ENCODE peak calls at places on chromosome 11, in seven cellular contexts. One of them, this sample, is unnamed.
A peak's percentile ranks its signal among the peaks of the same experiment; 100 is the strongest.

GRCh38 chr11:134719397-134719796 is 307.4 kb upstream of the B3GAT1 start:
- DNase-seq in epithelial cell of esophagus: no peak
- DNase-seq in AG04450: no peak
- DNase-seq in fibroblast of mammary gland: no peak
- DNase-seq in thoracic aorta: no peak
- DNase-seq in NB4: no peak
- DNase-seq in IMR-90: no peak
- DNase-seq in this sample: no peak

GRCh38 chr11:119484741-119485605 is 62.0 kb upstream of the THY1 start:
- DNase-seq in epithelial cell of esophagus: peak; percentile 16
- DNase-seq in IMR-90: no peak
- DNase-seq in thoracic aorta: no peak
- DNase-seq in AG04450: no peak
- DNase-seq in NB4: peak; percentile 36
- DNase-seq in fibroblast of mammary gland: no peak
- DNase-seq in this sample: no peak

GRCh38 chr11:43779306-43779705 is 98.8 kb downstream of the HSD17B12 start:
- DNase-seq in NB4: no peak
- DNase-seq in thoracic aorta: no peak
- DNase-seq in epithelial cell of esophagus: no peak
- DNase-seq in fibroblast of mammary gland: no peak
- DNase-seq in AG04450: no peak
- DNase-seq in IMR-90: no peak
- DNase-seq in this sample: no peak

GRCh38 chr11:7605544-7605943 is 67.8 kb downstream of the CYB5R2 start:
- DNase-seq in thoracic aorta: no peak
- DNase-seq in IMR-90: peak; percentile 62
- DNase-seq in epithelial cell of esophagus: peak; percentile 69
- DNase-seq in AG04450: no peak
- DNase-seq in NB4: no peak
- DNase-seq in fibroblast of mammary gland: no peak
- DNase-seq in this sample: peak; percentile 47

GRCh38 chr11:64093233-64094039 is 57.7 kb downstream of the FLRT1 start:
- DNase-seq in epithelial cell of esophagus: no peak
- DNase-seq in thoracic aorta: no peak
- DNase-seq in fibroblast of mammary gland: no peak
- DNase-seq in IMR-90: no peak
- DNase-seq in AG04450: no peak
- DNase-seq in NB4: no peak
- DNase-seq in this sample: no peak

GRCh38 chr11:3803726-3804510 is 4.4 kb upstream of the PGAP2 start:
- DNase-seq in epithelial cell of esophagus: peak; percentile 68
- DNase-seq in IMR-90: peak; percentile 75
- DNase-seq in fibroblast of mammary gland: peak; percentile 76
- DNase-seq in AG04450: peak; percentile 11
- DNase-seq in thoracic aorta: no peak
- DNase-seq in NB4: no peak
- DNase-seq in this sample: no peak

GRCh38 chr11:34416088-34416487 is 22.6 kb upstream of the CAT start:
- DNase-seq in AG04450: no peak
- DNase-seq in NB4: no peak
- DNase-seq in fibroblast of mammary gland: no peak
- DNase-seq in thoracic aorta: no peak
- DNase-seq in epithelial cell of esophagus: no peak
- DNase-seq in IMR-90: no peak
- DNase-seq in this sample: no peak

GRCh38 chr11:126474220-126474619 is 118.7 kb downstream of the ST3GAL4 start:
- DNase-seq in thoracic aorta: no peak
- DNase-seq in epithelial cell of esophagus: no peak
- DNase-seq in NB4: no peak
- DNase-seq in fibroblast of mammary gland: no peak
- DNase-seq in IMR-90: no peak
- DNase-seq in AG04450: no peak
- DNase-seq in this sample: no peak

GRCh38 chr11:1553808-1554594 is 18.1 kb downstream of the DUSP8 start:
- DNase-seq in fibroblast of mammary gland: no peak
- DNase-seq in NB4: no peak
- DNase-seq in IMR-90: no peak
- DNase-seq in thoracic aorta: no peak
- DNase-seq in AG04450: no peak
- DNase-seq in epithelial cell of esophagus: no peak
- DNase-seq in this sample: no peak

GRCh38 chr11:115226556-115226955 is 277.7 kb downstream of the CADM1 start:
- DNase-seq in epithelial cell of esophagus: peak; percentile 66
- DNase-seq in AG04450: peak; percentile 55
- DNase-seq in IMR-90: peak; percentile 84
- DNase-seq in thoracic aorta: no peak
- DNase-seq in NB4: no peak
- DNase-seq in fibroblast of mammary gland: no peak
- DNase-seq in this sample: peak; percentile 92

GRCh38 chr11:2578006-2578933 is 121.5 kb downstream of the KCNQ1OT1 start:
- DNase-seq in NB4: no peak
- DNase-seq in epithelial cell of esophagus: no peak
- DNase-seq in fibroblast of mammary gland: no peak
- DNase-seq in IMR-90: no peak
- DNase-seq in thoracic aorta: no peak
- DNase-seq in AG04450: no peak
- DNase-seq in this sample: no peak

GRCh38 chr11:34501500-34501899 is 12.1 kb downstream of the ELF5 start:
- DNase-seq in NB4: peak; percentile 64
- DNase-seq in epithelial cell of esophagus: peak; percentile 47
- DNase-seq in IMR-90: peak; percentile 89
- DNase-seq in thoracic aorta: no peak
- DNase-seq in fibroblast of mammary gland: peak; percentile 84
- DNase-seq in AG04450: peak; percentile 73
- DNase-seq in this sample: peak; percentile 96

GRCh38 chr11:34972892-34973291 is 56.5 kb downstream of the PDHX start:
- DNase-seq in fibroblast of mammary gland: peak; percentile 59
- DNase-seq in IMR-90: peak; percentile 87
- DNase-seq in thoracic aorta: no peak
- DNase-seq in AG04450: peak; percentile 61
- DNase-seq in epithelial cell of esophagus: no peak
- DNase-seq in NB4: no peak
- DNase-seq in this sample: peak; percentile 36

GRCh38 chr11:59426361-59427067 is at the start of gene OR5A2:
- DNase-seq in AG04450: no peak
- DNase-seq in epithelial cell of esophagus: peak; percentile 26
- DNase-seq in IMR-90: no peak
- DNase-seq in fibroblast of mammary gland: no peak
- DNase-seq in NB4: no peak
- DNase-seq in thoracic aorta: no peak
- DNase-seq in this sample: peak; percentile 1

GRCh38 chr11:8717876-8718753 is 35.5 kb downstream of the RPL27A start:
- DNase-seq in thoracic aorta: no peak
- DNase-seq in IMR-90: peak; percentile 97
- DNase-seq in epithelial cell of esophagus: peak; percentile 78
- DNase-seq in NB4: peak; percentile 66
- DNase-seq in fibroblast of mammary gland: peak; percentile 88
- DNase-seq in AG04450: peak; percentile 89
- DNase-seq in this sample: peak; percentile 89

GRCh38 chr11:69010964-69011623 is 2.0 kb downstream of the MRGPRF start:
- DNase-seq in thoracic aorta: peak; percentile 48
- DNase-seq in fibroblast of mammary gland: peak; percentile 67
- DNase-seq in AG04450: no peak
- DNase-seq in IMR-90: peak; percentile 77
- DNase-seq in NB4: peak; percentile 97
- DNase-seq in epithelial cell of esophagus: peak; percentile 69
- DNase-seq in this sample: peak; percentile 73

GRCh38 chr11:28730336-28730735 is 622.1 kb downstream of the METTL15 start:
- DNase-seq in NB4: no peak
- DNase-seq in IMR-90: peak; percentile 38
- DNase-seq in epithelial cell of esophagus: peak; percentile 74
- DNase-seq in thoracic aorta: no peak
- DNase-seq in AG04450: no peak
- DNase-seq in fibroblast of mammary gland: no peak
- DNase-seq in this sample: no peak

GRCh38 chr11:122038543-122038942 is 77.5 kb downstream of the BLID start:
- DNase-seq in AG04450: peak; percentile 72
- DNase-seq in fibroblast of mammary gland: peak; percentile 68
- DNase-seq in epithelial cell of esophagus: peak; percentile 42
- DNase-seq in thoracic aorta: no peak
- DNase-seq in NB4: no peak
- DNase-seq in IMR-90: peak; percentile 93
- DNase-seq in this sample: peak; percentile 67

GRCh38 chr11:34851916-34852315 is 64.3 kb downstream of the APIP start:
- DNase-seq in NB4: no peak
- DNase-seq in AG04450: no peak
- DNase-seq in IMR-90: no peak
- DNase-seq in thoracic aorta: no peak
- DNase-seq in epithelial cell of esophagus: no peak
- DNase-seq in fibroblast of mammary gland: no peak
- DNase-seq in this sample: no peak

GRCh38 chr11:40882301-40882700 is 577.2 kb downstream of the LRRC4C start:
- DNase-seq in thoracic aorta: no peak
- DNase-seq in IMR-90: no peak
- DNase-seq in AG04450: no peak
- DNase-seq in fibroblast of mammary gland: no peak
- DNase-seq in epithelial cell of esophagus: no peak
- DNase-seq in NB4: no peak
- DNase-seq in this sample: no peak

GRCh38 chr11:45182902-45183301 is 36.5 kb downstream of the PRDM11 start:
- DNase-seq in AG04450: no peak
- DNase-seq in epithelial cell of esophagus: peak; percentile 53
- DNase-seq in thoracic aorta: no peak
- DNase-seq in fibroblast of mammary gland: peak; percentile 47
- DNase-seq in IMR-90: peak; percentile 19
- DNase-seq in NB4: peak; percentile 37
- DNase-seq in this sample: no peak

GRCh38 chr11:127252321-127252720 is 251.8 kb upstream of the KIRREL3 start:
- DNase-seq in NB4: no peak
- DNase-seq in IMR-90: no peak
- DNase-seq in fibroblast of mammary gland: no peak
- DNase-seq in epithelial cell of esophagus: no peak
- DNase-seq in AG04450: no peak
- DNase-seq in thoracic aorta: no peak
- DNase-seq in this sample: no peak

GRCh38 chr11:1746516-1746931 is 3.9 kb downstream of the IFITM10 start:
- DNase-seq in epithelial cell of esophagus: no peak
- DNase-seq in fibroblast of mammary gland: no peak
- DNase-seq in thoracic aorta: no peak
- DNase-seq in NB4: no peak
- DNase-seq in IMR-90: no peak
- DNase-seq in AG04450: no peak
- DNase-seq in this sample: no peak

GRCh38 chr11:111963786-111964385 is 26.7 kb downstream of the DIXDC1 start:
- DNase-seq in IMR-90: peak; percentile 31
- DNase-seq in thoracic aorta: no peak
- DNase-seq in AG04450: no peak
- DNase-seq in epithelial cell of esophagus: peak; percentile 35
- DNase-seq in fibroblast of mammary gland: peak; percentile 33
- DNase-seq in NB4: no peak
- DNase-seq in this sample: peak; percentile 30

GRCh38 chr11:19853016-19853415 is 140.4 kb downstream of the NAV2 start:
- DNase-seq in IMR-90: peak; percentile 59
- DNase-seq in fibroblast of mammary gland: peak; percentile 54
- DNase-seq in epithelial cell of esophagus: peak; percentile 30
- DNase-seq in NB4: no peak
- DNase-seq in thoracic aorta: no peak
- DNase-seq in AG04450: no peak
- DNase-seq in this sample: no peak

GRCh38 chr11:60923800-60924109 is 505 bp upstream of the TMEM132A start:
- DNase-seq in thoracic aorta: no peak
- DNase-seq in AG04450: no peak
- DNase-seq in NB4: no peak
- DNase-seq in epithelial cell of esophagus: no peak
- DNase-seq in fibroblast of mammary gland: no peak
- DNase-seq in IMR-90: no peak
- DNase-seq in this sample: no peak
- H3K4me3 ChIP-seq in thoracic aorta: peak overlapping the region; percentile 80
- H3K4me3 ChIP-seq in AG04450: peak overlapping the region; percentile 79
- H3K4me3 ChIP-seq in NB4: no peak overlapping the region
- H3K4me3 ChIP-seq in epithelial cell of esophagus: peak overlapping the region; percentile 68
- H3K4me3 ChIP-seq in fibroblast of mammary gland: no peak overlapping the region
- H3K4me3 ChIP-seq in IMR-90: no peak overlapping the region
- H3K4me3 ChIP-seq in this sample: no peak overlapping the region

DNA sequence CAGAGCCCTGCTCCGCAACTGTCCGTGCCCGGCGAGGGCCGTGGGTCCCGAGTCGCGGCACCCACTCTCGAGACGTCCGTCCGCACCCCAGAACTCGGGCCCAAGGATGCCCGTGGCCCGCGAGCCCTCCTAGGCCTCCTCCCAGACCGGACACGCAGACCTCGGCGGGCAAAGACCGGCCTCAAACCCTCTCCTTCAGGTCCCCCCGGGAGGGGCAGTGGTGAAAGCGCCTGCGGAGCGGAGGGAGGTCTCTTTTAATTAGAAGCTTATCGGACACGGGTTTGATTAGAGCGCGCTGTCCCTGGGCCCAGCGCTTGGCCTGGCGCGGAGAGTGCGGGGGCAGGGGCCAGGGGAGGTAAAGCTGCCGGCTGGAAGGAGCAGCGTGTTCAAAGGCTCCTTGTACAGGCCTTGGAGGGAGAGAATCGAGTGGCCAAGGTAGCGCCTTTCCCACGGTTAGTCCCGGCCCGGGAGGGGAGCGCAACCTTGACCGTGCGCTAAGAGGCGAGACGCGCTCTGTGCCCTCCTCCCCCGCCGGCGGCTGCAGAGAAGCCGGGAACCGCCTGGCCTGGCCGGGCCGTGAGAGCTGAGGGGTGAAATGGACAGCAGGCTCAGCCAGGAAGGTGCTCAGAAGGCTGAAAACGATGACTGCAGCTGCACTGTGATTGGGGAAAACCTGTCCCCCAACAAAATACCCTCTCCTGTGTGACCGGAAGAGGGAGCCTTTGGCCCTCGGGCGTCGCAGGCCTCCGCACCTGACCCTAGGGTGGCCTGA is 4.6 kb downstream of the WT1 start:
- DNase-seq in fibroblast of mammary gland: no peak
- DNase-seq in AG04450: no peak
- DNase-seq in epithelial cell of esophagus: no peak
- DNase-seq in NB4: no peak
- DNase-seq in IMR-90: no peak
- DNase-seq in thoracic aorta: no peak
- DNase-seq in this sample: no peak
- TF ChIP-seq CTCF in fibroblast of mammary gland: peak; percentile 31
- TF ChIP-seq CTCF in AG04450: peak; percentile 10
- TF ChIP-seq CTCF in epithelial cell of esophagus: no peak
- TF ChIP-seq CTCF in NB4: no peak
- TF ChIP-seq CTCF in IMR-90: no peak
- TF ChIP-seq CTCF in thoracic aorta: no peak
- TF ChIP-seq CTCF in this sample: peak; percentile 33

GRCh38 chr11:6357222-6357621 is 33.1 kb upstream of the SMPD1 start:
- DNase-seq in NB4: peak; percentile 46
- DNase-seq in thoracic aorta: peak; percentile 76
- DNase-seq in IMR-90: peak; percentile 95
- DNase-seq in AG04450: peak; percentile 67
- DNase-seq in epithelial cell of esophagus: peak; percentile 88
- DNase-seq in fibroblast of mammary gland: peak; percentile 96
- DNase-seq in this sample: peak; percentile 82
- H3K4me3 ChIP-seq in NB4: no peak overlapping the region
- H3K4me3 ChIP-seq in thoracic aorta: peak overlapping the region; percentile 4
- H3K4me3 ChIP-seq in IMR-90: no peak overlapping the region
- H3K4me3 ChIP-seq in AG04450: no peak overlapping the region
- H3K4me3 ChIP-seq in epithelial cell of esophagus: no peak overlapping the region
- H3K4me3 ChIP-seq in fibroblast of mammary gland: no peak overlapping the region
- H3K4me3 ChIP-seq in this sample: no peak overlapping the region

DNA sequence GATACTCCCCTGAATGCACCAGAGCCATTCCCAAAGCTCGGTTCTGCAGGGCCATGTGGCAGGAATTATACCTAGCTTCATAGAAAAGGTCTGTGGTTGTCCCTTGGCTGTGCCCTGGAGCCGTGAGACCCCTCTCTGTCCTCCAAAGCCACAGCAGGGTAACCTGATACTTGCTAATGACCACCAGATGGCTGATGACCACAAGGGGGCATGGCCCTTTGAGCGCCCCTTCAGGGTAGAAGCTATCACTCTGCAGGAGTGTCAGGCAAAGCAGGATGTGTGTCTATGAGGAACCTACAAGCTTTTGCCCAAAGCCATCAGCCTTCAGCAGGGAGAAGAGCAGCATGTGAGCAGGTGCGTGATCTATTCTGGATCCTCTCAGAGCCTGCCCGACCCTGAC is 95.3 kb downstream of the NTM start:
- DNase-seq in thoracic aorta: no peak
- DNase-seq in NB4: peak; percentile 8
- DNase-seq in fibroblast of mammary gland: no peak
- DNase-seq in AG04450: no peak
- DNase-seq in IMR-90: no peak
- DNase-seq in epithelial cell of esophagus: no peak
- DNase-seq in this sample: no peak
- TF ChIP-seq CTCF in thoracic aorta: no peak
- TF ChIP-seq CTCF in NB4: peak; percentile 20
- TF ChIP-seq CTCF in fibroblast of mammary gland: no peak
- TF ChIP-seq CTCF in AG04450: no peak
- TF ChIP-seq CTCF in IMR-90: no peak
- TF ChIP-seq CTCF in epithelial cell of esophagus: no peak
- TF ChIP-seq CTCF in this sample: no peak

This sample was measured in astrocyte of the spinal cord.